ENCODE peak calls at places on chromosome 21, in six cellular contexts. J, R, P, K, Y and A are unnamed samples. For H3K36me3, the result is how much of the 10 kb centered on the place peaks cover.

GRCh38 chr21:32807717-32808380 is 36.3 kb upstream of the PAXBP1 start:
- DNase-seq in J (no peak), Y (no peak), R (no peak), P (no peak), K (no peak), A (peak)

GRCh38 chr21:42974832-42975820 is 764 bp downstream of the PKNOX1 start:
- DNase-seq in K (peak), J (peak), P (peak), Y (peak), R (peak), A (peak)

GRCh38 chr21:34639882-34640788 is 25.2 kb upstream of the RCAN1 start:
- DNase-seq in Y (no peak), K (no peak), P (no peak), R (no peak), J (no peak), A (no peak)

GRCh38 chr21:26835027-26835713 is 10.0 kb downstream of the ADAMTS1 start:
- DNase-seq in R (no peak), P (no peak), K (peak), Y (no peak), J (no peak), A (no peak)

GRCh38 chr21:34552324-34553198 is 40.6 kb upstream of the KCNE1 start:
- DNase-seq in Y (no peak), J (no peak), K (no peak), R (no peak), P (no peak), A (no peak)

GRCh38 chr21:34336245-34336644 is 27.6 kb upstream of the KCNE2 start:
- DNase-seq in P (no peak), J (no peak), R (no peak), Y (no peak), K (no peak), A (no peak)

GRCh38 chr21:31363720-31364119 is 19.7 kb upstream of the TIAM1 start:
- DNase-seq in J (no peak), P (no peak), R (no peak), Y (no peak), K (no peak), A (no peak)

GRCh38 chr21:32442566-32443318 is 30.2 kb downstream of the EVA1C start:
- DNase-seq in P (no peak), J (peak), Y (no peak), R (no peak), K (no peak), A (no peak)

GRCh38 chr21:32698971-32699693 is 28.7 kb downstream of the SYNJ1 start:
- DNase-seq in J (peak), K (no peak), P (no peak), Y (no peak), R (no peak), A (no peak)

GRCh38 chr21:8989261-8989882 is 1532.0 kb upstream of the TPTE start:
- DNase-seq in J (peak), R (no peak), P (no peak), K (no peak), Y (no peak), A (no peak)

GRCh38 chr21:39347537-39347936 is 1.4 kb downstream of the HMGN1 start:
- DNase-seq in K (no peak), J (peak), Y (no peak), R (no peak), P (no peak), A (no peak)

GRCh38 chr21:16418663-16419062 is 688.9 kb downstream of the USP25 start:
- DNase-seq in K (no peak), Y (no peak), J (no peak), R (no peak), P (no peak), A (no peak)

GRCh38 chr21:31290765-31291164 is 53.3 kb downstream of the TIAM1 start:
- DNase-seq in P (no peak), J (no peak), R (no peak), Y (no peak), K (no peak), A (no peak)

DNA sequence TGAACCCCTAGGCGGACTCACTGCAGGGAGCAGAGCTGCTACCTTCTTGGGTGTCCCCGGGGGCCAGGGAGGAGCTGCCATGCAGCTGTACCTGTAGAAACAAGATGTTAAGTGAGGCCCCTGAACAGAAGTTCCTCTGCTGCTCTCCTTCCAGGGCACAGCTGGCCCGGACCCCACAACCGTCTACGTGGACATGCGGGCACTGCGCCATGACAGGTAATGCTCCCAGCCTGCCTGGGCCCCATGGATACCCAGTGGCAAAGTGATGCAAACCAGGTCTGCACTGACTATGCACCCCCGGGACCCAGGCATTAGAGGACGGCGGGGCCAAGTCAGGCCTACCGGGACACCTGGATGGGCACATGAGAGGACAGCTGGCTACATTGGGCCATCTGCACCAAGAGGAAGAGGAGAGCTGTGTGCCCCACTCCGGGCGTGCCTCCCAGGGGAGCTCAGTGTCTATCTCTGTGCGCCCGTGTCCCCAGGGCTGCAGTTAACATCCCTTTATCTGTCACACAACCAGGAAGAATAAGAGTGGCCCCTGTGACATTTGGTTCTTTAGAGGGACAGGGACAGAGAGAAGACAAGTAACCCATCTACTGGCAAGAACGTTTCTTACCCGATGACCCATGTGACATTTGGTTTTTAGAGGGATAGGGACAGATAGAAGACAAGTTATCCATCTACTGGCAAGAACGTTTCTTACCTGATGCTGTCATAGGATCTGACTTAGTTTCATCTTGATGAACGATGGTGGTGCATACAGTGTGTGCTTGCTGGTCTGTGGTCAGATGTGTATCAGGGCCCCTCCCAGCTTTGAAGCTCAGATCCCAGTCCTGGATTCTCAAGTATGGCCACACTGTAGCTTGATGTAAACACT is 44.1 kb downstream of the S100B start:
- DNase-seq in R (peak), K (no peak), Y (no peak), P (no peak), J (no peak), A (no peak)
- H3K36me3 ChIP-seq in R (half or more), K (under half), Y (under half), P (half or more), J (under half), A (under half)

GRCh38 chr21:36113647-36114428 is 21.0 kb upstream of the CBR3 start:
- DNase-seq in Y (peak), K (no peak), R (peak), P (peak), J (no peak), A (no peak)
- TF ChIP-seq POLR2A in Y (no peak), K (no peak), R (no peak), P (peak), J (no peak), A (no peak)

DNA sequence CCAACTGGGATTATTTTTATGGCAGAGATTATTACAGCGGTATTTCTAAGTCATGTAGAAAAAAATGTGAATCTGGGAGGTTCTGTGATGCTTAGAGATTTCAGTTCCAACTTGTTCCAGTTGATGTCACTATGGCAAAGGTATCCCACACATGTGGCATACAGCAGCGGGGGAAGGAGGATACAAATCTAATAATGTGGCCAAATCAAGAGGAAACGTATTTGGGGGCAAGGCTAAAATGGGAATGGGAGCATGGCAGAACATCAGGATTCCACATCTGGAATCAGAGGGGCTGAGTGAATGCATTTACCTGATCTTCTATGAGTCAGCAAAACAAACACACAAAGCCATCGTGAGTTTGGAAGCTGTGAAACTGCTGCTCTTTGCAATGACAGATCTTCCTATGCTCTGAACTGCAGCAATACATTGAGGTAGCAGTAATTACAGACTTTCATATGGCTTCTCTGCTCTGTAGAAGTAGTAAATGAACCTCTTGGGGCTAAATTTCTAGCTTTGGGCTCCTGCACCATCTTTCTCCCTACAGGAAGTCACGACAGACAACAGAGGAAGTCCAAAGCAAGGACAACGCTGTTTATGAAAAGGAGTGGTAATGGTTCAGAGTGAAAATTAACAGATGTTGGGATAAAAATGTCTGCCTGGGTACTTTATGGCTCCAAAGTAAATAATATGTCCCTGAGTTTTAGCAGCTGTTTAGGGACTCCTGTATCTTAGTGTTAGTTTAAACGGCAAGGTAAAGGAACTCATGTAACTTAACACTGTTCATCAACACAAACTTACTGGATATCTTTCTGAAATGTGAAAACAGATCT is 55.6 kb downstream of the GABPA start:
- DNase-seq in K (no peak), J (peak), R (no peak), Y (no peak), P (no peak), A (no peak)
- TF ChIP-seq CTCF in K (peak), J (peak), R (no peak), Y (no peak), P (peak), A (peak)

GRCh38 chr21:45990049-45990711 is 8.6 kb downstream of the COL6A1 start:
- DNase-seq in K (peak), P (peak), R (no peak), J (no peak), Y (peak), A (peak)
- H3K36me3 ChIP-seq in K (under half), P (under half), R (half or more), J (under half), Y (under half), A (under half)

DNA sequence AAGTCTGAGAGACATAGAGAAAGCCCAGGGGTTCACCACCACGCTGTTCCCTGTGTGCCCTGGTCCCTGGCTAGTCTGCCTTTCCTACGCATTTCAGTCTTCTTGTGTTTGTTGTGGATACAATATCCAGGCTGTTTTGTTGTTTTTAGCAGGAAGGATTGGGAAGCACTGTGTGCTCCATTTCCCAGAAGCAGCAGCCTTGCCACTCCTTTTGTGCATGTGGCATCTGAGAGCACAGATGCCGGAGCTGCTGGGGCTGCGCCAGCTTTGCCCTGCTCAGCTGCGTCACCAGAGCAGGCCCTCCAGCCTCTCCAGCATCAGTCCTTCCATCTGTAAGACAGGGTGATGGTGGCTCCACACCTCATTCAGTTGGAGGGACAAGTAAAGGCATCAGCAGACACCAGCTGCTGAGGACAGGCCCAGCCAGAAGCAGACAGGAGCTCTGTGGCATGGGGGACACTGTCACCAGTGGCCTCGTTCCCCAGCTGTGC is 94.4 kb upstream of the COL6A1 start:
- DNase-seq in K (no peak), R (no peak), Y (no peak), P (no peak), J (no peak), A (no peak)
- TF ChIP-seq POLR2A in K (peak), R (no peak), Y (no peak), P (no peak), J (no peak), A (no peak)

DNA sequence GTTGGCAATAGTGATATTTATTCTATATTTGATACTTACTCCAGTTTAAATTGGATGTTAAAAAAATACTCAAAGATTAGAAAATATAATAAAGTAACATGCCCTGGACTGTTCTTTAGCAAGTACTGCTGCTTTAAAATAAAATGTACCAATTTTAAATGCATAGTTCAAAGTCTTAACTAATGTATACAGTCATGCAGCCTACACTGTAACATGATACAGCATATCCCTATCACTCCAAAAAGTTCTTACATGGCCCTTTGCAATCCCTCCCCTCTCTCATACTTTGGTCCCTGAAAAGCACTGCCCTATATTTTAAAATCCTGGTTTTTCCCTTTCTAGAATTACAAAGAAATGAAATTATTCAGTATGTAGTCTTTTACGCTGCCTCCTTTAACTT is 726.6 kb downstream of the LTN1 start:
- DNase-seq in J (no peak), Y (no peak), R (no peak), K (no peak), P (no peak), A (no peak)
- TF ChIP-seq CTCF in J (no peak), Y (no peak), R (no peak), K (no peak), P (no peak), A (no peak)

DNA sequence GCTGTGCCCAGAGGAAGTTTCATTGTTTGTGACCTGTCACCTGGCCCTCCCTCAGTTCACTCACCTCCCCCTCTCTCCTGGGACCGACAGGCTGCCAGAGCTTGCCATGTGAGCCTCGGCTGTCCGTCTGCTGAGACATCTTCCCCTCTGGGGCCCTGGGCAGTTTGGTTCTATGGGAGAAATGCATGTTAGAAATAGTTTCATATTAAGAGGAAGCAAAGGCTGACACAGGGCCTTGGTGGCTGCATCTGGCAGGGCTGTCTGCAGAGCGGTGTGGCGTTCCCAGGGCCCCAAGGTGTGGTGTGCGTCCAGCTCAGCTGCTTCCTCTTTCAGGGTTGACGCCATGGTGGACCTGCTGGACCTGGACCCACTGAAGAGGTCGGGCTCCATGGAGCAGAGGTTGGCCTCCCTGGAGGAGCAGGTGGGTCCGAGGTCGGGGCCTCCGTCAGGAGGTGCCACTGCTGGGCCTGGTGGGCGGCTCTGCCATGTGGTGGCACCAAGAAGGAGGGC is 31.9 kb upstream of the LRRC3 start:
- DNase-seq in R (no peak), P (peak), K (peak), J (no peak), Y (no peak), A (no peak)
- H3K36me3 ChIP-seq in R (under half), P (under half), K (under half), J (under half), Y (under half), A (under half)

GRCh38 chr21:41419921-41420862 is 5.8 kb upstream of the MX1 start:
- DNase-seq in P (peak), J (peak), Y (peak), K (peak), R (peak), A (peak)
- TF ChIP-seq POLR2A in P (peak), J (no peak), Y (peak), K (no peak), R (no peak), A (peak)

GRCh38 chr21:37496972-37497371 is 130.4 kb downstream of the DYRK1A start:
- DNase-seq in Y (no peak), J (peak), P (no peak), R (no peak), K (no peak), A (no peak)
- TF ChIP-seq CTCF in Y (no peak), J (peak), P (peak), R (peak), K (no peak), A (peak)

GRCh38 chr21:41834252-41834925 is 44.8 kb downstream of the PRDM15 start:
- DNase-seq in K (no peak), P (no peak), J (no peak), Y (no peak), R (no peak), A (no peak)
- H3K36me3 ChIP-seq in K (under half), P (under half), J (under half), Y (under half), R (half or more), A (under half)